ENCODE peak calls at places on chromosome 16, in five cellular contexts. B, T, Y, F and P are unnamed samples. For H3K4me1, the result is how much of the 10 kb centered on the place peaks cover.

GRCh38 chr16:66720766-66721165 is 24.2 kb upstream of the CMTM4 start:
- DNase-seq in F (no peak), Y (no peak), B (no peak), T (no peak), P (no peak)

GRCh38 chr16:67846320-67847063 is at the start of gene NUTF2:
- DNase-seq in F (peak), T (peak), B (peak), Y (peak), P (peak)

GRCh38 chr16:68086336-68086821 is 1.2 kb downstream of the NFATC3 start:
- DNase-seq in F (no peak), T (no peak), Y (peak), B (no peak), P (no peak)

GRCh38 chr16:86903068-86903467 is 324.7 kb downstream of the FOXL1 start:
- DNase-seq in Y (no peak), T (no peak), F (no peak), B (no peak), P (no peak)

GRCh38 chr16:25060920-25061319 is 45.8 kb upstream of the ARHGAP17 start:
- DNase-seq in T (no peak), Y (no peak), F (no peak), B (no peak), P (no peak)

GRCh38 chr16:79261461-79261860 is 339.1 kb downstream of the MAF start:
- DNase-seq in T (peak), F (no peak), Y (no peak), B (no peak), P (peak)

GRCh38 chr16:51756447-51757123 is 605.5 kb upstream of the SALL1 start:
- DNase-seq in T (no peak), F (no peak), B (no peak), Y (peak), P (no peak)

GRCh38 chr16:46857261-46857962 is 26.4 kb upstream of the C16orf87 start:
- DNase-seq in B (no peak), F (peak), T (peak), Y (peak), P (no peak)

GRCh38 chr16:83948914-83949723 is 3.9 kb upstream of the OSGIN1 start:
- DNase-seq in T (no peak), B (no peak), Y (no peak), F (no peak), P (no peak)

GRCh38 chr16:88626646-88627045 is 11.7 kb upstream of the IL17C start:
- DNase-seq in Y (no peak), B (no peak), F (no peak), T (no peak), P (no peak)

GRCh38 chr16:4270595-4270994 is 2.2 kb downstream of the TFAP4 start:
- DNase-seq in B (no peak), F (no peak), T (no peak), Y (no peak), P (no peak)

GRCh38 chr16:4272114-4272954 is 489 bp downstream of the TFAP4 start:
- DNase-seq in T (peak), B (no peak), F (no peak), Y (peak), P (peak)

GRCh38 chr16:4271176-4272113 is 1.4 kb downstream of the TFAP4 start:
- DNase-seq in Y (peak), T (peak), B (peak), F (peak), P (peak)

GRCh38 chr16:4275861-4276260 is 3.0 kb upstream of the TFAP4 start:
- DNase-seq in F (no peak), Y (no peak), T (no peak), B (no peak), P (no peak)

GRCh38 chr16:4273858-4274291 is 1.1 kb upstream of the TFAP4 start:
- DNase-seq in B (no peak), F (peak), T (peak), Y (peak), P (peak)
- TF ChIP-seq CTCF in B (peak), F (peak), T (peak), Y (peak), P (peak)

DNA sequence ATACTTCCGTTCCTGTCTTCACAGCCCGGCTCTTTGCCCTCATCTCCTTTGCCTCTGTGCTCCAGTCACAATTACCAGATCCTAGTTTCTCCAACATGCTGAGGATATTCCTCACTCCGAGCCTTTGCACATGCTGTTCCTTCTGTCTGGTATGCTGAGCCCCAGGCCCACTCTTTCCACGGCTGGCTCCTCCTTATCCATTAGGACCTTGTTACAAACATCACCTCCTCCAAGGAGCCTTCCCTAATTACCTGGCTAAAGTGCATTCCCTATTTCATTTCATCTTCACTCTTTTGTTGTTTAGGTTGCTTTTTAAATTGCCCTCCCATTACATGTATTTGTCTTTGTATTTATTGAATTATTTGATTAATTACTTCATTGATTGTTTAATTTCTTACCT is 14.9 kb upstream of the ADGRG1 start:
- DNase-seq in B (no peak), T (no peak), F (no peak), Y (no peak), P (no peak)
- H3K4me1 ChIP-seq in B (under half), T (under half), F (under half), Y (under half), P (under half)

DNA sequence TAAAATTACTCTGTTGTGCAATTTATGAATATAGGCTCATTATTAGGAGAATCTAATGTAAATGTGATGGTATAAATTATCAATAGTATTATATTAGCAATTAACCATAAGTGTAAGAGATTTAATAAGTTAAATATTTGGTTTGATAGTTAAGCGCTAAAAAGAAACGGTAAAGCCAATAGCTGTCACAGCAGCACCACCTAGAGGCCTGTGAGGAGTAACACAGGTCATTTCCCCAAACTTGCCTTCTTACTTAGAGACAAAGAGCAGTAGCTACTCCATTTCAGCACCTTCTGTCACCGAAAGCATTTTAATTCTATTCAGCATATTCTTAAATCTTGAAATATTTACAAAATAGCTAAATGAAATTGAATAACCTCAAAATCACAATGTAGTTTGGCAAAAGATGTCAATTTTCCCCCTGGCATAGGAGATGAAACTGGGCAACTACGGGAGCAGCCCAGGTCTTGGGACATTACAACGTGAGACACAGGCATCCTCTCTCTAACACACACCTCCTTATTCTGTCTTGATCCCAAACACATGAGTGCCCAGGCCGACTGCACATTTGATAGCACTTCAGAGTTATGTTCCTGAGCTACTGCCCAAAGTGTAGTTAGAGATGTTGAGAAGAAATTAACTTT is 14.3 kb upstream of the DYNLRB2 start:
- DNase-seq in F (peak), B (no peak), T (no peak), Y (peak), P (no peak)
- TF ChIP-seq CTCF in F (peak), B (peak), T (peak), Y (peak), P (peak)

DNA sequence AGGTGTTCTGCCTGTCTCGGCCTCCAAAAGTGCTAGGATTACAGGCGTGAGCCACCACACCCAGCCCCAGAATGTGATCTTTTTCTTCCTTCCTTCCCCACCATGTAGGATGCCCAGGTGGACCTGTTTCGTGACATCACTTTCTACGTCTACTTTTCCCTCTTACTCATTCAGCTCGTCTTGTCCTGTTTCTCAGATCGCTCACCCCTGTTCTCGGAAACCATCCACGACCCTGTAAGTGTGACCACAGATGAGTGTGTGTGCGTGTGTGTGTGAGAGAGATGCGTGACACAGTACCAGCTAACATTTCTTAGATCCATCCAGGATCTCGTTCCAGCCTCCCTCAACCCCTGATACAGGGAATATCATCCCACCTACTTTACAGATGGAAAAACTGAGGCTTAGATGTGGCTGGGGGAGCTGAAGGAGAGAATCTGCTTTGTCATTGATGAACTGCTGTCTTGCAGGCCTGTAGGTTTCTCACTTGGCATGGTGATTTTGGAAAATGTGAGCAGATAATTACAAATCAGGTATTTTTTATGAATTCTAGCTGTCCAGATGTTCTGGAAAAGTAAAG is 67.1 kb downstream of the ABCC1 start:
- DNase-seq in T (no peak), B (no peak), F (no peak), Y (no peak), P (no peak)
- H3K4me1 ChIP-seq in T (under half), B (under half), F (under half), Y (under half), P (under half)

GRCh38 chr16:20049831-20050230 is 23.9 kb downstream of the GPR139 start:
- DNase-seq in F (no peak), T (no peak), Y (no peak), B (no peak), P (no peak)
- TF ChIP-seq CTCF in F (no peak), T (no peak), Y (no peak), B (no peak), P (no peak)

GRCh38 chr16:53043986-53044571 is 8.6 kb downstream of the CHD9NB start:
- DNase-seq in F (no peak), Y (no peak), T (no peak), B (no peak), P (no peak)
- H3K4me1 ChIP-seq in F (under half), Y (under half), T (under half), B (under half), P (under half)